ENCODE peak calls at places on chromosomes 12 and 14, in six cellular contexts. E is PC-3, Z is psoas muscle, P is NCI-H510A treated with DMSO at 0.1 percent for 48 hours, Q is endothelial cell, H is EL. L is an unnamed sample.

GRCh38 chr14:63752449-63753169 is 24.7 kb upstream of the SGPP1 start:
- DNase-seq in P (no peak), E (peak), H (peak), Q (no peak), Z (no peak), L (no peak)

GRCh38 chr14:70884595-70885342 is 22.5 kb upstream of the PCNX1 start:
- DNase-seq in Z (no peak), P (no peak), Q (no peak), H (no peak), E (no peak), L (no peak)

GRCh38 chr12:57046947-57047890 is 2.7 kb downstream of the MYO1A start:
- DNase-seq in Q (no peak), Z (no peak), P (no peak), E (no peak), H (no peak), L (no peak)

GRCh38 chr12:109727039-109727723 is 13.6 kb downstream of the FAM222A start:
- DNase-seq in P (no peak), Q (no peak), H (no peak), Z (peak), E (no peak), L (peak)

GRCh38 chr14:72741836-72742681 is 151.8 kb downstream of the DPF3 start:
- DNase-seq in P (no peak), Q (peak), Z (no peak), E (no peak), H (no peak), L (no peak)

GRCh38 chr14:64510825-64511679 is 6.5 kb downstream of the ZBTB1 start:
- DNase-seq in Z (peak), H (peak), P (peak), E (peak), Q (peak), L (peak)

GRCh38 chr12:39586811-39587210 is 32.8 kb downstream of the ABCD2 start:
- DNase-seq in H (no peak), Z (no peak), E (no peak), Q (no peak), P (no peak), L (no peak)

GRCh38 chr12:69497308-69498026 is 27.3 kb downstream of the FRS2 start:
- DNase-seq in Q (no peak), Z (no peak), P (no peak), H (peak), E (no peak), L (no peak)

GRCh38 chr12:20963762-20964161 is 153.3 kb downstream of the SLCO1B3 start:
- DNase-seq in Z (no peak), H (no peak), Q (no peak), P (peak), E (no peak), L (no peak)

GRCh38 chr12:46357438-46358324 is 14.9 kb downstream of the SLC38A2 start:
- DNase-seq in H (peak), P (no peak), E (peak), Q (no peak), Z (no peak), L (no peak)

GRCh38 chr12:58528266-58528665 is 392.0 kb downstream of the LRIG3 start:
- DNase-seq in Z (no peak), H (peak), P (no peak), E (no peak), Q (no peak), L (no peak)

GRCh38 chr12:131283191-131283861 is 329.6 kb downstream of the ADGRD1 start:
- DNase-seq in H (no peak), E (no peak), P (no peak), Z (no peak), Q (no peak), L (no peak)

GRCh38 chr12:58030566-58031279 is 89.4 kb downstream of the ATP23 start:
- DNase-seq in H (peak), P (no peak), Q (no peak), Z (no peak), E (peak), L (no peak)

GRCh38 chr14:72909163-72909562 is 15.3 kb upstream of the DPF3 start:
- DNase-seq in H (no peak), Z (no peak), Q (no peak), E (no peak), P (no peak), L (no peak)

GRCh38 chr12:65306603-65307501 is 28.4 kb downstream of the MSRB3 start:
- DNase-seq in Z (peak), Q (peak), E (peak), P (peak), H (peak), L (no peak)

GRCh38 chr12:27003421-27004311 is 10.5 kb downstream of the TM7SF3 start:
- DNase-seq in Z (no peak), Q (no peak), E (peak), P (no peak), H (no peak), L (no peak)

GRCh38 chr12:131808744-131809371 is 19.3 kb upstream of the MMP17 start:
- DNase-seq in P (peak), E (no peak), Z (peak), Q (no peak), H (peak), L (no peak)

GRCh38 chr14:104078031-104078455 is 7.5 kb upstream of the ASPG start:
- DNase-seq in Q (peak), P (peak), Z (peak), H (peak), E (peak), L (peak)

GRCh38 chr14:75011356-75012097 is 8.8 kb downstream of the EIF2B2 start:
- DNase-seq in P (no peak), Q (no peak), Z (no peak), H (peak), E (peak), L (no peak)

GRCh38 chr12:21165048-21165447 is 34.1 kb downstream of the SLCO1B1 start:
- DNase-seq in P (no peak), Q (no peak), H (no peak), E (no peak), Z (no peak), L (no peak)

GRCh38 chr14:56816575-56817391 is 6.5 kb upstream of the OTX2 start:
- DNase-seq in Q (peak), H (no peak), E (no peak), P (no peak), Z (no peak), L (no peak)

GRCh38 chr12:54608156-54608555 is 19.7 kb upstream of the PPP1R1A start:
- DNase-seq in Q (no peak), E (no peak), H (no peak), Z (no peak), P (no peak), L (no peak)

GRCh38 chr12:91108196-91108595 is 3.1 kb downstream of the LUM start:
- DNase-seq in Q (no peak), E (no peak), H (no peak), Z (no peak), P (no peak), L (no peak)

GRCh38 chr14:94129758-94130414 is 482 bp upstream of the IFI27L2 start:
- DNase-seq in Z (peak), Q (no peak), E (peak), H (peak), P (peak), L (no peak)

GRCh38 chr12:49763006-49763591 is 21.7 kb downstream of the TMBIM6 start:
- DNase-seq in Z (peak), H (peak), P (peak), Q (peak), E (peak), L (no peak)

GRCh38 chr14:94933411-94933964 is 163.6 kb upstream of the GSC start:
- DNase-seq in Q (no peak), E (no peak), Z (no peak), P (no peak), H (no peak), L (no peak)

GRCh38 chr14:70018713-70019201 is 139.5 kb downstream of the SMOC1 start:
- DNase-seq in Q (no peak), E (no peak), H (no peak), P (no peak), Z (peak), L (no peak)

GRCh38 chr14:100640481-100641273 is 53.5 kb upstream of the BEGAIN start:
- DNase-seq in P (peak), E (peak), H (no peak), Q (no peak), Z (no peak), L (no peak)

GRCh38 chr12:123358035-123358434 is 6.6 kb downstream of the SBNO1 start:
- DNase-seq in Q (no peak), P (no peak), Z (no peak), E (no peak), H (no peak), L (no peak)

GRCh38 chr12:94621662-94622359 is 28.5 kb downstream of the TMCC3 start:
- DNase-seq in Z (no peak), E (peak), Q (no peak), P (no peak), H (peak), L (no peak)

GRCh38 chr12:68428724-68429580 is 96.8 kb upstream of the MDM1 start:
- DNase-seq in P (no peak), H (peak), E (peak), Z (no peak), Q (no peak), L (no peak)

L was measured in occipital lobe.